ENCODE peak calls at places on chromosomes 4 and X, in four cellular contexts. F, H, W and C are unnamed samples.

GRCh38 chr4:84894621-84895020 is 71.9 kb downstream of the WDFY3 start:
- DNase-seq in F (no peak), W (no peak), H (no peak), C (no peak)

GRCh38 chr4:186015212-186015817 is 53.6 kb upstream of the TLR3 start:
- DNase-seq in F (peak; percentile 24), H (peak; percentile 31), W (no peak), C (no peak)

GRCh38 chr4:11014199-11014598 is 329.6 kb upstream of the CLNK start:
- DNase-seq in H (no peak), F (no peak), W (no peak), C (no peak)

GRCh38 chr4:186304816-186305520 is 39.0 kb downstream of the F11 start:
- DNase-seq in W (no peak), H (peak; percentile 46), F (no peak), C (no peak)

GRCh38 chrX:13966071-13966850 is 63.4 kb downstream of the GEMIN8 start:
- DNase-seq in H (no peak), F (no peak), W (no peak), C (no peak)

GRCh38 chr4:14446311-14446710 is 556.0 kb upstream of the CPEB2 start:
- DNase-seq in H (no peak), F (no peak), W (peak; percentile 84), C (no peak)

GRCh38 chrX:43474321-43474720 is 181.8 kb upstream of the MAOA start:
- DNase-seq in F (no peak), W (no peak), H (no peak), C (no peak)

GRCh38 chr4:151304755-151305154 is 20.6 kb downstream of the SH3D19 start:
- DNase-seq in H (no peak), F (no peak), W (no peak), C (no peak)

GRCh38 chr4:147826288-147826646 is 94.4 kb downstream of the ARHGAP10 start:
- DNase-seq in W (no peak), H (no peak), F (no peak), C (no peak)

GRCh38 chr4:104966349-104967033 is 180.2 kb upstream of the TET2 start:
- DNase-seq in H (no peak), W (peak; percentile 21), F (no peak), C (no peak)

GRCh38 chrX:85980286-85980685 is 67.1 kb downstream of the CHM start:
- DNase-seq in W (no peak), H (no peak), F (no peak), C (no peak)

GRCh38 chr4:106208481-106209460 is 107.2 kb downstream of the TBCK start:
- DNase-seq in H (peak; percentile 45), F (no peak), W (no peak), C (no peak)

GRCh38 chr4:39205000-39205399 is 22.7 kb downstream of the WDR19 start:
- DNase-seq in W (no peak), H (no peak), F (no peak), C (no peak)

GRCh38 chr4:146407669-146408084 is 114.1 kb downstream of the SLC10A7 start:
- DNase-seq in H (no peak), F (no peak), W (peak; percentile 11), C (no peak)

GRCh38 chrX:312621-313331 is 5.8 kb downstream of the GTPBP6 start:
- DNase-seq in F (no peak), W (no peak), H (no peak), C (no peak)

GRCh38 chr4:177562859-177563258 is 120.6 kb upstream of the AGA start:
- DNase-seq in H (no peak), F (no peak), W (no peak), C (no peak)

GRCh38 chr4:144174401-144175067 is 34.0 kb upstream of the GYPA start:
- DNase-seq in H (no peak), W (peak; percentile 76), F (peak; percentile 10), C (no peak)

GRCh38 chrX:69286546-69286906 is 121.3 kb upstream of the PJA1 start:
- DNase-seq in H (no peak), F (no peak), W (no peak), C (no peak)

GRCh38 chr4:150155391-150155790 is 77.1 kb downstream of the DCLK2 start:
- DNase-seq in H (no peak), W (no peak), F (peak; percentile 77), C (no peak)

GRCh38 chr4:90486346-90486745 is 359.2 kb downstream of the CCSER1 start:
- DNase-seq in W (no peak), H (no peak), F (no peak), C (no peak)

GRCh38 chr4:1405636-1406415 is 416 bp downstream of the NKX1-1 start:
- DNase-seq in W (no peak), H (peak; percentile 72), F (no peak), C (no peak)

GRCh38 chr4:144115519-144115918 is 25.0 kb downstream of the GYPA start:
- DNase-seq in F (no peak), W (no peak), H (no peak), C (no peak)

GRCh38 chrX:53583571-53583970 is 102.9 kb downstream of the HUWE1 start:
- DNase-seq in F (no peak), H (no peak), W (no peak), C (no peak)

GRCh38 chr4:80446664-80447063 is 111.1 kb downstream of the CFAP299 start:
- DNase-seq in H (no peak), F (no peak), W (no peak), C (no peak)

GRCh38 chrX:11143931-11144678 is 33.0 kb downstream of the HCCS start:
- DNase-seq in F (peak; percentile 54), H (no peak), W (peak; percentile 82), C (peak; percentile 49)

GRCh38 chr4:55948726-55949479 is at the start of gene CEP135:
- DNase-seq in F (peak; percentile 96), W (peak; percentile 93), H (peak; percentile 98), C (peak; percentile 96)

GRCh38 chr4:172169871-172170270 is 356.7 kb downstream of the GALNTL6 start:
- DNase-seq in H (no peak), W (no peak), F (no peak), C (no peak)

GRCh38 chr4:16779028-16779675 is 119.3 kb downstream of the LDB2 start:
- DNase-seq in F (no peak), W (peak; percentile 57), H (no peak), C (no peak)

GRCh38 chr4:88643932-88644331 is 51.7 kb downstream of the HERC3 start:
- DNase-seq in F (no peak), W (no peak), H (no peak), C (no peak)

GRCh38 chr4:124037236-124037635 is 640.6 kb downstream of the SPRY1 start:
- DNase-seq in H (no peak), F (no peak), W (no peak), C (no peak)

GRCh38 chr4:101862595-101862994 is 72.1 kb downstream of the BANK1 start:
- DNase-seq in H (no peak), W (no peak), F (no peak), C (no peak)

GRCh38 chr4:3371581-3372001 is 70.2 kb upstream of the HGFAC start:
- DNase-seq in F (no peak), H (no peak), W (no peak), C (peak; percentile 55)

GRCh38 chr4:158652920-158653319 is 18.8 kb downstream of the C4orf46 start:
- DNase-seq in H (no peak), F (no peak), W (peak; percentile 17), C (no peak)

GRCh38 chrX:12758291-12758690 is 32.9 kb upstream of the PRPS2 start:
- DNase-seq in F (no peak), H (no peak), W (no peak), C (no peak)

GRCh38 chr4:139530833-139531427 is 25.1 kb downstream of the SETD7 start:
- DNase-seq in W (peak; percentile 42), F (peak; percentile 72), H (no peak), C (peak; percentile 72)

GRCh38 chrX:121256653-121257052 is 209.2 kb downstream of the GLUD2 start:
- DNase-seq in W (no peak), H (no peak), F (no peak), C (no peak)

GRCh38 chr4:168864831-168865541 is 145.1 kb downstream of the CBR4 start:
- DNase-seq in H (no peak), W (peak; percentile 51), F (no peak), C (no peak)
- TF ChIP-seq CTCF in H (no peak), W (peak; percentile 53), F (peak; percentile 11), C (no peak)

DNA sequence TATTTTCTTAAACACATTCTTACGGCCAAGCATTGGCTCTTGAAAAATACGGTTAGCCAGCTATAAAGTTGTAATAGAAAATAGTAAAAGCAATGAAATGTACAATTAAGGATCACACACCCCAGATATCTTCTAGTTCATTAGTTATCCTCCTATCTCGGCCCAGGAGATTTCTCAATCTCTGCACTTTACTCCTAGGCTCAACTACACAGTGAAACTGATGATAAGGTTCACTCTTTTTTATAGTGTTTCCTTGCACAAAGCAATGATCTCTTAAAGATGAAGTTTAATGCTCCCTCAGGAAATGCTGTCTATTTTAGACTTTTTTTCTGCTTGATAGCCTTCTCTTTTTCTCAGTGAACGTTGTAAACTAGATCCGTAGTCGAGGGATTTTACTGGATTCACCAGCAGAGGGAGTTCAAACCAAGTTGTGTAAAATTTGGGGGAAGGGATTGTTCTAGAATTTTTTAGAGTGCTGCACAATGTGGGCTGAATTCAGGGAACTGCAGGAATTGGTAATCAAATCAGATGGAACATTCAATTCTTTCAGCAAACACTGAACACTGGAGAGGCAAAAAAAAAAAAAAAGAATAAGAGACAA is 269.5 kb downstream of the GBA3 start:
- DNase-seq in H (no peak), F (no peak), W (peak; percentile 59), C (peak; percentile 5)
- TF ChIP-seq CTCF in H (no peak), F (peak; percentile 55), W (peak; percentile 63), C (peak; percentile 41)

DNA sequence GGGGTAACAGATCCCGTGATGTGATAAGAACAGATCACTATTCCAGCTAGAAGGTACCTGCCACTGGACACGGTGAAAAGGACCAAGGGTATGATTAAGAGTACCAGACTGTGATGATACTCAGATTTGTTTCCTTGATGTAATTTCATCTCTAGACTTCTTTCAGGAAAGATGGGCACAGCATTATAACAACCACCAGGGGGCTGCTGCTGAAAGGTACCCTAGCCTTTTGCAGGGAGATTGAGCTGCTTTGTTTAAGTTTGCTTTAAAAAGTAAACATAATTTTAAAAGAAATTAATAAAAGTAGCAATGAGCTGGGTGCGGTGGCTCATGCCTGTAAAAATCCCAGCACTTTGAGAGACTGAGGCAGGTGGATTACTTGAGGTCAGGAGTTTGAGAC is 145.4 kb downstream of the EMCN start:
- DNase-seq in H (no peak), W (no peak), F (peak; percentile 28), C (peak; percentile 3)
- TF ChIP-seq CTCF in H (no peak), W (peak; percentile 52), F (peak; percentile 67), C (peak; percentile 45)

GRCh38 chrX:15495801-15496200 is 2.7 kb upstream of the PIR start:
- DNase-seq in F (no peak), W (no peak), H (no peak), C (no peak)

GRCh38 chrX:15498741-15499140 is 1.9 kb upstream of the BMX start:
- DNase-seq in H (no peak), W (no peak), F (no peak), C (no peak)

GRCh38 chrX:15496809-15497208 is 3.7 kb upstream of the PIR start:
- DNase-seq in H (no peak), W (no peak), F (no peak), C (no peak)

GRCh38 chrX:15500497-15500966 is at the start of gene BMX:
- DNase-seq in W (no peak), F (no peak), H (no peak), C (no peak)

DNA sequence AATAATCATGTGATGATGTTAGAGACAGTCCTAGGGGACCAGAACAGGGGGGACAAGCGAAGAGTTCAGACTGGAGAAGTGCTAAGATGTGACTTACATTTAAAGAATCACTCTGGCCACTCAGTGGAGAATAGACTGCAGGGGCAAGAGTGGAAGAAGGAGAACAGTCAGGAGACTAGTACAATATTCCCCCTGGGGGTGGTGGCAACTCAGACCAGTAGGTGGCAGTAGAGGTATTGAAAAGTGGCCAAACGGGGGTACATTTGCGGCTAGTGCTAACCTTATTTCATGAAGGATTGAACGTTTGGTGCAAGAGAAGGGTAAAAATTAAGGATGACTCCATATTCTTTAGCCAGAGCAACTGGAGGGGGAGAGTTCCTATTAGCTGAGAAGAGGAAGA is 2.7 kb upstream of the BMX start:
- DNase-seq in W (peak; percentile 31), H (no peak), F (peak; percentile 55), C (peak; percentile 73)
- TF ChIP-seq CTCF in W (peak; percentile 62), H (no peak), F (peak; percentile 72), C (peak; percentile 75)